ENCODE peak calls at places on chromosomes 12 and 14, in four cellular contexts. R is neural progenitor cell, C is HCT116, D is PC-3. T is an unnamed sample.

GRCh38 chr12:20946732-20947131 is 136.2 kb downstream of the SLCO1B3 start:
- DNase-seq in R (peak), C (peak), D (peak), T (peak)

GRCh38 chr12:96241484-96242256 is 47.5 kb downstream of the ELK3 start:
- DNase-seq in R (no peak), C (no peak), D (no peak), T (peak)

GRCh38 chr12:13947237-13947945 is 34.0 kb downstream of the GRIN2B start:
- DNase-seq in R (no peak), C (no peak), D (no peak), T (peak)

GRCh38 chr14:102508410-102508773 is 1.2 kb downstream of the ANKRD9 start:
- DNase-seq in R (no peak), C (no peak), D (peak), T (no peak)

GRCh38 chr14:30223385-30223785 is 295.7 kb upstream of the PRKD1 start:
- DNase-seq in R (no peak), C (peak), D (peak), T (peak)

GRCh38 chr14:75926431-75926830 is 55.4 kb downstream of the TGFB3 start:
- DNase-seq in R (no peak), C (no peak), D (peak), T (no peak)

GRCh38 chr12:55965941-55966407 is at the start of gene PMEL:
- DNase-seq in R (peak), C (no peak), D (no peak), T (peak)

GRCh38 chr12:117394491-117394890 is 33.1 kb upstream of the NOS1 start:
- DNase-seq in R (no peak), C (no peak), D (no peak), T (no peak)

GRCh38 chr12:117685115-117685926 is 283.5 kb downstream of the KSR2 start:
- DNase-seq in R (peak), C (no peak), D (peak), T (peak)

GRCh38 chr14:51472881-51473280 is 178.8 kb upstream of the FRMD6 start:
- DNase-seq in R (no peak), C (no peak), D (no peak), T (peak)

GRCh38 chr12:52151859-52152783 is 39.7 kb downstream of the KRT80 start:
- DNase-seq in R (peak), C (no peak), D (peak), T (peak)

GRCh38 chr12:106753526-106753925 is 21.0 kb upstream of the RIC8B start:
- DNase-seq in R (no peak), C (no peak), D (no peak), T (no peak)

GRCh38 chr14:31126680-31127079 is 80.9 kb downstream of the HECTD1 start:
- DNase-seq in R (no peak), C (no peak), D (no peak), T (no peak)

GRCh38 chr14:37417151-37417550 is 177.9 kb downstream of the FOXA1 start:
- DNase-seq in R (no peak), C (no peak), D (no peak), T (no peak)

GRCh38 chr12:27554421-27555186 is 30.6 kb downstream of the PPFIBP1 start:
- DNase-seq in R (no peak), C (no peak), D (no peak), T (peak)

GRCh38 chr14:33782923-33783322 is 168.0 kb downstream of the EGLN3 start:
- DNase-seq in R (peak), C (no peak), D (no peak), T (no peak)

GRCh38 chr14:96122496-96122895 is 82.1 kb upstream of the BDKRB2 start:
- DNase-seq in R (no peak), C (no peak), D (no peak), T (peak)

GRCh38 chr12:120090211-120090610 is 26.3 kb downstream of the RAB35 start:
- DNase-seq in R (no peak), C (no peak), D (no peak), T (no peak)

GRCh38 chr12:62162214-62162613 is 98.0 kb upstream of the USP15 start:
- DNase-seq in R (no peak), C (no peak), D (no peak), T (no peak)

GRCh38 chr14:64645220-64645891 is 58.9 kb upstream of the PLEKHG3 start:
- DNase-seq in R (peak), C (no peak), D (no peak), T (peak)

GRCh38 chr12:26188132-26188531 is 7.2 kb upstream of the SSPN start:
- DNase-seq in R (no peak), C (no peak), D (peak), T (peak)

GRCh38 chr14:52267501-52268190 is at the start of gene PTGDR:
- DNase-seq in R (peak), C (no peak), D (no peak), T (peak)

GRCh38 chr12:104958946-104959841 is 1.1 kb upstream of the SLC41A2 start:
- DNase-seq in R (no peak), C (no peak), D (peak), T (peak)

GRCh38 chr14:35401853-35402252 is 2.7 kb downstream of the NFKBIA start:
- DNase-seq in R (no peak), C (no peak), D (no peak), T (peak)

GRCh38 chr12:3168775-3169221 is 91.6 kb downstream of the TSPAN9 start:
- DNase-seq in R (no peak), C (peak), D (peak), T (peak)

GRCh38 chr14:20680843-20681347 is 3.5 kb upstream of the RNASE4 start:
- DNase-seq in R (no peak), C (no peak), D (peak), T (no peak)

GRCh38 chr12:51662728-51663154 is 71.7 kb downstream of the SCN8A start:
- DNase-seq in R (no peak), C (no peak), D (no peak), T (no peak)

GRCh38 chr14:101476931-101477553 is 84.3 kb upstream of the DIO3 start:
- DNase-seq in R (peak), C (peak), D (peak), T (no peak)

GRCh38 chr12:94263011-94263786 is 114.8 kb downstream of the PLXNC1 start:
- DNase-seq in R (no peak), C (no peak), D (no peak), T (peak)

GRCh38 chr12:59036973-59037807 is 116.9 kb upstream of the LRIG3 start:
- DNase-seq in R (no peak), C (no peak), D (no peak), T (no peak)

GRCh38 chr12:49587174-49587908 is 18.1 kb downstream of the FAM186B start:
- DNase-seq in R (no peak), C (no peak), D (no peak), T (no peak)

GRCh38 chr14:45252356-45253069 is 489 bp downstream of the MIS18BP1 start:
- DNase-seq in R (peak), C (no peak), D (peak), T (peak)

GRCh38 chr12:111791507-111791906 is 24.8 kb downstream of the ALDH2 start:
- DNase-seq in R (no peak), C (no peak), D (no peak), T (no peak)

GRCh38 chr14:97788846-97789528 is 991.8 kb downstream of the VRK1 start:
- DNase-seq in R (no peak), C (no peak), D (no peak), T (no peak)

GRCh38 chr14:97791072-97791471 is 993.9 kb downstream of the VRK1 start:
- DNase-seq in R (no peak), C (no peak), D (no peak), T (no peak)

GRCh38 chr14:97785495-97785894 is 988.3 kb downstream of the VRK1 start:
- DNase-seq in R (no peak), C (no peak), D (no peak), T (no peak)

GRCh38 chr14:97791906-97792305 is 994.7 kb downstream of the VRK1 start:
- DNase-seq in R (no peak), C (no peak), D (peak), T (no peak)

DNA sequence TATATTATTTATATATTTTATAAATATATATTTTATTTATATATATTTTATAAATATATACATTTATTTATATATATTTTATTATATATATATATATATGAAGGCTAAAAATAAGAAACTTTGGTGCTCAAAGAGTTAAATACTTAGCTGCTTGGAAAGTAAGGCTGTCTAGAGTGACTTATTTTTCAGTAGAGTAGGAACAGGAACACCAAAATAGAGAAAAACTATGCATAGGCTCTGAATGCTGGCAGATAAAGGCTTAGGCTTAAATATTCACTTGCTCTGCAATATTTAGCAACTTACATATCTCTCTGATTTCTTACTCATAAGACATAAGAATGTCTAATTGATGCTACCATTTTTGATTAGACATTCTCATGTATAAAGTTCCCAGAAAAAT is 991.2 kb downstream of the VRK1 start:
- DNase-seq in R (no peak), C (no peak), D (no peak), T (no peak)
- TF ChIP-seq EZH2phosphoT487 in R (no peak), C (no peak), D (no peak), T (no peak)

DNA sequence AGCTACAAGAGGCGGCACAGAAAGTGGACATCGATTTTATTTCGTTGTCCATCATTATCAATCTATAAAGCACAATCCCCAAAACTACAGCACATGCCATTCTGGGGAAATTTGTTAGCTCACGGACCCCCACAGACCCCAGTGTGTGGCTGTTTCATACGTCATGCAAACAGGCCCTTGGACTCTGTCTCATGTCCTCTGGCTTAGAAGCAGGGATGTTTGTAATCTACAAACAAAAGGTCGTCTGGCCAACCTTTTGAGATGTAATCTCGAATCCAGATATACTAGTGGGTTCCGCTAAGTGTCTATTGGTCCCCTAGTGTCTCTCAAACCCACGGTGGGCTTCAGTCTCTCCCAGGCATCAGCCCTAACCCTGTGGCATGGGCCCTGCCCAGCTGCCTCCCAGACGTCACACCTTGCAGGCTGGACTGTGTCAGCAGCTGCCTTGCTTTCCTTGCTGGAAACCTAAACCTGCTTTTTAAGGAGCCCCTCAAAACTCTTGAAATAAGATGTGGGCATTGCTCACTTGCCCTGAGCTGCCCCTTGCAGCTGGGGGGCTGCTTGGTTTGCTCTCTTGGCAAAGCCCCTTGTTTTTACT is 220.8 kb downstream of the ZFP36L1 start:
- DNase-seq in R (no peak), C (no peak), D (no peak), T (no peak)
- TF ChIP-seq EZH2phosphoT487 in R (no peak), C (no peak), D (no peak), T (no peak)

DNA sequence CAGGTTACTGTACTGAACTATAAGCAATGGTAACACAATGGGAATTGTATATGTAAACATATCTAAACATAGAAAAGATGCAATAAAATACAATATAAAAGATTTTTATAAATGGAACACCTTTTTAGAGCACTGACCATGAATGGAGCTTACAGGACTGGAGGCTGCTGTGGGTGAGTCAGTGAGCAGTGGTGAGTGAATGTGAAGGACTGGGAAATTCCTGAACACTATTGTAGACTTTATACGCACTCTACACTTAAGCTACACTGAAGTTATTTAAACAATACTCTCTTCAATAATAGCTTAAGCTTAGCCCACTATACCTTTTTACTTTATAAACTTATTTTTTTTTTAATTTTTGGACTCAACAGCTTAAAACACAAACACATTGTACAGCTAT is 313.5 kb downstream of the KCNC2 start:
- DNase-seq in R (no peak), C (no peak), D (peak), T (no peak)
- TF ChIP-seq EZH2phosphoT487 in R (no peak), C (no peak), D (no peak), T (no peak)

GRCh38 chr12:14962180-14962579 is 779 bp upstream of the ARHGDIB start:
- DNase-seq in R (no peak), C (no peak), D (no peak), T (no peak)
- TF ChIP-seq EZH2phosphoT487 in R (no peak), C (no peak), D (no peak), T (no peak)

T was measured in GM23248.